ENCODE peak calls at places on chromosomes 16 and 17, in eight cellular contexts. I, T, K, Q, M, C, X and N are unnamed samples.

GRCh38 chr17:57551321-57552079 is 193.6 kb downstream of the CCDC182 start:
- DNase-seq in I (no peak), T (peak; percentile 15), K (no peak), Q (no peak), M (no peak), C (no peak), X (no peak), N (no peak)

GRCh38 chr16:51524555-51525373 is 373.7 kb upstream of the SALL1 start:
- DNase-seq in I (peak; percentile 79), T (no peak), K (no peak), Q (no peak), M (no peak), C (peak; percentile 52), X (no peak), N (no peak)

GRCh38 chr16:19853973-19854876 is 30.4 kb downstream of the GPRC5B start:
- DNase-seq in I (no peak), T (no peak), K (peak; percentile 46), Q (no peak), M (no peak), C (no peak), X (no peak), N (no peak)

GRCh38 chr16:78720416-78720815 is 621.0 kb downstream of the WWOX start:
- DNase-seq in I (peak; percentile 43), T (no peak), K (no peak), Q (no peak), M (no peak), C (no peak), X (no peak), N (no peak)

GRCh38 chr16:66682271-66682670 is 14.3 kb downstream of the CMTM4 start:
- DNase-seq in I (no peak), T (no peak), K (no peak), Q (no peak), M (no peak), C (no peak), X (no peak), N (no peak)

GRCh38 chr17:30225919-30226553 is 9.5 kb downstream of the SLC6A4 start:
- DNase-seq in I (no peak), T (no peak), K (no peak), Q (no peak), M (no peak), C (no peak), X (no peak), N (no peak)

GRCh38 chr16:51201604-51202003 is 50.5 kb upstream of the SALL1 start:
- DNase-seq in I (no peak), T (no peak), K (no peak), Q (no peak), M (no peak), C (no peak), X (no peak), N (no peak)

GRCh38 chr16:90019543-90020259 is 445 bp upstream of the DBNDD1 start:
- DNase-seq in I (peak; percentile 53), T (peak; percentile 38), K (peak; percentile 70), Q (no peak), M (no peak), C (no peak), X (peak; percentile 12), N (no peak)

GRCh38 chr17:67855504-67856324 is 30.4 kb downstream of the BPTF start:
- DNase-seq in I (no peak), T (no peak), K (no peak), Q (no peak), M (no peak), C (no peak), X (no peak), N (no peak)

GRCh38 chr17:43334744-43335400 is 63.9 kb upstream of the ARL4D start:
- DNase-seq in I (no peak), T (no peak), K (no peak), Q (no peak), M (no peak), C (no peak), X (no peak), N (no peak)

GRCh38 chr17:17146791-17147406 is 59.2 kb downstream of the PLD6 start:
- DNase-seq in I (no peak), T (no peak), K (peak; percentile 69), Q (no peak), M (no peak), C (no peak), X (no peak), N (no peak)

GRCh38 chr17:83100853-83101391 is 21.5 kb downstream of the METRNL start:
- DNase-seq in I (no peak), T (no peak), K (no peak), Q (no peak), M (no peak), C (no peak), X (no peak), N (no peak)

GRCh38 chr17:79835953-79836951 is 3.0 kb downstream of the CBX4 start:
- DNase-seq in I (peak; percentile 63), T (no peak), K (peak; percentile 97), Q (no peak), M (no peak), C (no peak), X (no peak), N (no peak)

GRCh38 chr16:2090819-2091721 is 43.3 kb downstream of the TSC2 start:
- DNase-seq in I (peak; percentile 54), T (peak; percentile 11), K (peak; percentile 95), Q (peak; percentile 43), M (no peak), C (no peak), X (no peak), N (no peak)